ENCODE peak calls at places on chromosomes 1 and 21, in six cellular contexts. H is WTC11, U is MM.1S, V is left ventricle myocardium inferior, P is GM06990, Y is AG04450. B is an unnamed sample.

GRCh38 chr1:224732367-224733006 is 116.4 kb downstream of the CNIH3 start:
- DNase-seq in V (no peak), U (no peak), H (no peak), P (no peak), Y (no peak), B (no peak)

GRCh38 chr1:244346972-244347618 is 104.6 kb downstream of the ADSS2 start:
- DNase-seq in U (no peak), H (no peak), V (no peak), Y (no peak), P (no peak), B (no peak)

GRCh38 chr1:162029205-162029604 is 5.5 kb upstream of the OLFML2B start:
- DNase-seq in U (no peak), H (no peak), P (no peak), V (no peak), Y (no peak), B (no peak)

GRCh38 chr1:226123591-226124471 is 61.3 kb downstream of the H3-3A start:
- DNase-seq in V (no peak), H (no peak), Y (no peak), P (no peak), U (no peak), B (no peak)

GRCh38 chr21:42665026-42665425 is 11.6 kb downstream of the PDE9A start:
- DNase-seq in P (no peak), U (no peak), Y (no peak), V (no peak), H (no peak), B (no peak)

GRCh38 chr1:31645274-31645568 is 545 bp upstream of the PEF1 start:
- DNase-seq in H (no peak), P (no peak), V (no peak), U (no peak), Y (no peak), B (no peak)

GRCh38 chr1:237570530-237570929 is 320.2 kb downstream of the ZP4 start:
- DNase-seq in H (no peak), P (no peak), V (no peak), U (no peak), Y (no peak), B (no peak)

GRCh38 chr1:41621256-41621655 is 136.8 kb upstream of the EDN2 start:
- DNase-seq in V (no peak), Y (no peak), H (no peak), P (no peak), U (no peak), B (no peak)

GRCh38 chr1:182754915-182755314 is 34.7 kb upstream of the NPL start:
- DNase-seq in V (no peak), H (no peak), Y (no peak), U (no peak), P (no peak), B (no peak)

GRCh38 chr1:23810818-23811420 is 10.4 kb upstream of the GALE start:
- DNase-seq in P (peak), Y (no peak), U (peak), H (peak), V (no peak), B (peak)

GRCh38 chr1:51535006-51535592 is 16.0 kb upstream of the EPS15 start:
- DNase-seq in Y (peak), H (peak), V (peak), U (peak), P (no peak), B (no peak)

GRCh38 chr1:228144213-228145049 is 4.4 kb downstream of the GUK1 start:
- DNase-seq in P (no peak), U (no peak), H (no peak), Y (no peak), V (no peak), B (no peak)

GRCh38 chr1:3905266-3905952 is 5.3 kb upstream of the C1orf174 start:
- DNase-seq in H (no peak), U (no peak), P (no peak), V (no peak), Y (no peak), B (peak)

GRCh38 chr1:220353229-220354012 is 81.2 kb upstream of the RAB3GAP2 start:
- DNase-seq in V (no peak), H (peak), U (no peak), Y (no peak), P (no peak), B (no peak)

GRCh38 chr1:214516434-214517326 is 34.7 kb downstream of the PTPN14 start:
- DNase-seq in P (no peak), U (no peak), V (no peak), Y (no peak), H (no peak), B (no peak)

GRCh38 chr1:195915826-195916225 is 692.4 kb downstream of the KCNT2 start:
- DNase-seq in H (no peak), U (no peak), P (no peak), V (no peak), Y (no peak), B (no peak)

GRCh38 chr1:153141377-153141776 is 9.3 kb downstream of the SPRR2G start:
- DNase-seq in V (no peak), H (no peak), P (no peak), Y (no peak), U (no peak), B (no peak)

GRCh38 chr1:86915737-86916235 is 1.4 kb downstream of the HS2ST1 start:
- DNase-seq in U (no peak), V (no peak), P (no peak), Y (no peak), H (no peak), B (no peak)

GRCh38 chr1:17719874-17720273 is 35.3 kb upstream of the ACTL8 start:
- DNase-seq in V (no peak), U (no peak), Y (no peak), P (no peak), H (no peak), B (no peak)

GRCh38 chr1:31811605-31812004 is 4.2 kb downstream of the SPOCD1 start:
- DNase-seq in Y (no peak), P (no peak), U (no peak), V (no peak), H (peak), B (no peak)

GRCh38 chr1:218336353-218336752 is 8.8 kb upstream of the TGFB2 start:
- DNase-seq in Y (no peak), U (no peak), H (no peak), V (no peak), P (no peak), B (no peak)
- TF ChIP-seq CTCF in Y (no peak), U (no peak), H (no peak), V (no peak), P (no peak), B (no peak)

GRCh38 chr1:229425564-229426159 is 8.2 kb downstream of the ACTA1 start:
- DNase-seq in Y (no peak), H (no peak), P (no peak), U (no peak), V (no peak), B (no peak)

GRCh38 chr1:229420224-229420623 is 13.7 kb downstream of the ACTA1 start:
- DNase-seq in V (no peak), U (no peak), H (no peak), Y (no peak), P (no peak), B (no peak)

GRCh38 chr1:229420765-229421164 is 13.1 kb downstream of the ACTA1 start:
- DNase-seq in U (no peak), H (no peak), Y (no peak), P (no peak), V (no peak), B (no peak)
- TF ChIP-seq CTCF in U (peak), H (no peak), Y (no peak), P (peak), V (no peak), B (no peak)

GRCh38 chr1:209190591-209191241 is 392.8 kb upstream of the CAMK1G start:
- DNase-seq in P (peak), U (peak), Y (no peak), V (no peak), H (peak), B (no peak)
- TF ChIP-seq CTCF in P (peak), U (peak), Y (peak), V (peak), H (peak), B (peak)

GRCh38 chr1:206987873-206988272 is 17.6 kb upstream of the FCAMR start:
- DNase-seq in P (no peak), U (no peak), H (no peak), Y (no peak), V (no peak), B (no peak)
- TF ChIP-seq CTCF in P (no peak), U (no peak), H (no peak), Y (no peak), V (no peak), B (no peak)

DNA sequence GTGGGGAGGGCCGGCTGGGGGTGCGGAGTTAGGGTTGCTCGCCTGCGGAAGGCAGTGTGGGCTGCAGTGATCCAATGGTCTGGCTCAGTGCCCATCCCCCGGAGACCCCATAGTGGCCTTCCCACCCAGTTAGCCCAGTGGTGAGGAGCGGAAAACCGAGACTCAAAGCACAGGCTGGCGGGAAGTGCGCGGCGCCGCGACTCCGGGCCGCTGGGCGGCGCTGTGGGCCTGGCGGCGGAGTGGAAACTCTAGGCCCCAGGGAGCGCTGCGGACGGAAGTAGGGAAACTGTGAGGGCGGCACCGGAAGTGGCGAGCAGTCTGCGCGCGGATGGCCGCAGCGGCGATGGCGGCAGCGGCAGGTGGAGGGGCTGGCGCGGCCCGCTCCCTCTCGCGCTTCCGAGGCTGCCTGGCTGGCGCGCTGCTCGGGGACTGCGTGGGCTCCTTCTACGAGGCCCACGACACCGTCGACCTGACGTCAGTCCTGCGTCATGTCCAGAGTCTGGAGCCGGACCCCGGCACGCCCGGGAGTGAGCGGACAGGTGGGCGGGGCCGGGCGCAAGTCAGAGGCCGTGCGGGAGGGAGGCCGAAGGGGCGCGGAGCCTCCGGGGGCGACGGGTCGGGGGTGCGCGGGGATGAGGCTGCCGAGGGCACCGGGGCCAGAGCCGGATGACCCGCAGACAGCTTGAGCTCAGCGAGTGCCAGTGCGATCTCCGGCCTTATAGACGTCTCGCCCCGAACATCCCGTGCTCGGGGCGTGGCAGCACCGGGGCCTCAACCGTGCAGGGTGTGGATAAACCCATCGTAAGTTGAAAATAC is at the start of gene ADPRS:
- DNase-seq in H (peak), P (peak), Y (peak), U (peak), V (peak), B (peak)
- TF ChIP-seq CTCF in H (peak), P (peak), Y (peak), U (peak), V (peak), B (peak)

GRCh38 chr1:207054476-207054875 is 1.4 kb downstream of the PFKFB2 start:
- DNase-seq in P (no peak), V (no peak), U (peak), H (no peak), Y (no peak), B (no peak)
- TF ChIP-seq CTCF in P (no peak), V (no peak), U (no peak), H (no peak), Y (no peak), B (no peak)